ENCODE peak calls at places on chromosomes 7 and 10, in ten cellular contexts. Q is hepatocyte, U is neural progenitor cell, B is PC-3, M is mucosa of descending colon, V is breast epithelium, X is pancreas, N is HepG2, Z is SJSA1, T is fibroblast of lung. G is an unnamed sample.

GRCh38 chr10:64036996-64037666 is 515.9 kb downstream of the REEP3 start:
- DNase-seq in Q (no peak), U (no peak), B (no peak), M (peak; percentile 17), V (no peak), X (no peak), N (no peak), Z (no peak), T (no peak), G (no peak)

GRCh38 chr7:137943132-137943551 is 58.7 kb downstream of the CREB3L2 start:
- DNase-seq in Q (peak; percentile 58), U (no peak), B (no peak), M (no peak), V (no peak), X (no peak), N (peak; percentile 38), Z (no peak), T (peak; percentile 98), G (peak; percentile 97)

GRCh38 chr7:5596046-5596895 is 172.6 kb upstream of the TNRC18 start:
- DNase-seq in Q (peak; percentile 89), U (peak; percentile 51), B (peak; percentile 87), M (peak; percentile 66), V (peak; percentile 76), X (no peak), N (no peak), Z (peak; percentile 93), T (peak; percentile 92), G (peak; percentile 95)

GRCh38 chr7:150849204-150849775 is 3.0 kb upstream of the AOC1 start:
- DNase-seq in Q (no peak), U (no peak), B (no peak), M (no peak), V (no peak), X (no peak), N (no peak), Z (peak; percentile 27), T (no peak), G (no peak)

GRCh38 chr7:128080169-128080568 is 48.9 kb upstream of the LRRC4 start:
- DNase-seq in Q (no peak), U (no peak), B (no peak), M (no peak), V (no peak), X (no peak), N (no peak), Z (no peak), T (no peak), G (no peak)

GRCh38 chr7:1811850-1812692 is 142.0 kb downstream of the ELFN1 start:
- DNase-seq in Q (peak; percentile 46), U (peak; percentile 83), B (peak; percentile 6), M (no peak), V (peak; percentile 23), X (no peak), N (peak; percentile 42), Z (no peak), T (no peak), G (no peak)

GRCh38 chr10:101831169-101831811 is 12.3 kb downstream of the KCNIP2 start:
- DNase-seq in Q (no peak), U (no peak), B (no peak), M (no peak), V (no peak), X (no peak), N (no peak), Z (no peak), T (no peak), G (no peak)

GRCh38 chr7:91289633-91290260 is 25.5 kb downstream of the FZD1 start:
- DNase-seq in Q (no peak), U (no peak), B (no peak), M (no peak), V (no peak), X (no peak), N (no peak), Z (no peak), T (no peak), G (no peak)

GRCh38 chr7:115707236-115707635 is 323.3 kb downstream of the TFEC start:
- DNase-seq in Q (peak; percentile 28), U (peak; percentile 24), B (peak; percentile 63), M (peak; percentile 73), V (no peak), X (no peak), N (peak; percentile 30), Z (no peak), T (peak; percentile 16), G (peak; percentile 15)

GRCh38 chr7:11540271-11540761 is 291.7 kb downstream of the THSD7A start:
- DNase-seq in Q (peak; percentile 35), U (no peak), B (peak; percentile 52), M (no peak), V (no peak), X (no peak), N (no peak), Z (no peak), T (peak; percentile 23), G (peak; percentile 93)

GRCh38 chr10:93701903-93702277 is 502 bp downstream of the FRA10AC1 start:
- DNase-seq in Q (peak; percentile 19), U (no peak), B (peak; percentile 4), M (peak; percentile 18), V (peak; percentile 21), X (no peak), N (peak; percentile 7), Z (no peak), T (peak; percentile 54), G (peak; percentile 56)

GRCh38 chr10:123869015-123869414 is 22.6 kb downstream of the CPXM2 start:
- DNase-seq in Q (no peak), U (no peak), B (no peak), M (no peak), V (no peak), X (no peak), N (no peak), Z (no peak), T (no peak), G (no peak)

GRCh38 chr7:98217623-98218582 is 6.7 kb downstream of the BHLHA15 start:
- DNase-seq in Q (no peak), U (peak; percentile 75), B (no peak), M (no peak), V (no peak), X (peak; percentile 78), N (peak; percentile 38), Z (no peak), T (no peak), G (no peak)

GRCh38 chr10:12419279-12419847 is 70.0 kb downstream of the CAMK1D start:
- DNase-seq in Q (peak; percentile 73), U (no peak), B (peak; percentile 88), M (no peak), V (no peak), X (no peak), N (no peak), Z (peak; percentile 86), T (peak; percentile 91), G (peak; percentile 99)

GRCh38 chr10:27745719-27746363 is at the start of gene MKX:
- DNase-seq in Q (peak; percentile 69), U (peak; percentile 93), B (peak; percentile 20), M (peak; percentile 52), V (no peak), X (peak; percentile 46), N (no peak), Z (no peak), T (peak; percentile 65), G (peak; percentile 48)

GRCh38 chr7:159028456-159029401 is 115.9 kb downstream of the VIPR2 start:
- DNase-seq in Q (peak; percentile 3), U (no peak), B (no peak), M (no peak), V (peak; percentile 16), X (no peak), N (no peak), Z (peak; percentile 38), T (no peak), G (no peak)

GRCh38 chr7:39650676-39651075 is 27.3 kb downstream of the RALA start:
- DNase-seq in Q (no peak), U (no peak), B (no peak), M (no peak), V (no peak), X (no peak), N (no peak), Z (no peak), T (peak; percentile 78), G (peak; percentile 94)

GRCh38 chr7:54615545-54615944 is 73.4 kb downstream of the VSTM2A start:
- DNase-seq in Q (no peak), U (no peak), B (peak; percentile 15), M (no peak), V (no peak), X (no peak), N (no peak), Z (no peak), T (no peak), G (no peak)
- H3K4me3 ChIP-seq in Q (no peak overlapping the region), U (no peak overlapping the region), B (no peak overlapping the region), M (no peak overlapping the region), V (no peak overlapping the region), X (no peak overlapping the region), N (no peak overlapping the region), Z (no peak overlapping the region), T (no peak overlapping the region), G (no peak overlapping the region)

GRCh38 chr10:75431180-75432111 is at the start of gene LRMDA:
- DNase-seq in Q (peak; percentile 58), U (peak; percentile 65), B (peak; percentile 41), M (peak; percentile 51), V (no peak), X (peak; percentile 61), N (peak; percentile 83), Z (no peak), T (no peak), G (no peak)
- H3K4me3 ChIP-seq in Q (peak within 1 kb of the TSS; percentile 15), U (peak within 1 kb of the TSS; percentile 45), B (peak within 1 kb of the TSS; percentile 63), M (peak within 1 kb of the TSS; percentile 17), V (peak within 1 kb of the TSS; percentile 61), X (peak within 1 kb of the TSS; percentile 82), N (peak within 1 kb of the TSS; percentile 79), Z (peak within 1 kb of the TSS; percentile 12), T (peak within 1 kb of the TSS; percentile 46), G (peak within 1 kb of the TSS; percentile 47)

GRCh38 chr10:122853665-122854313 is 8.1 kb upstream of the CUZD1 start:
- DNase-seq in Q (no peak), U (no peak), B (peak; percentile 33), M (no peak), V (no peak), X (no peak), N (no peak), Z (no peak), T (peak; percentile 47), G (peak; percentile 59)
- H3K4me3 ChIP-seq in Q (no peak overlapping the region), U (no peak overlapping the region), B (peak overlapping the region; percentile 53), M (no peak overlapping the region), V (no peak overlapping the region), X (no peak overlapping the region), N (no peak overlapping the region), Z (no peak overlapping the region), T (no peak overlapping the region), G (no peak overlapping the region)

DNA sequence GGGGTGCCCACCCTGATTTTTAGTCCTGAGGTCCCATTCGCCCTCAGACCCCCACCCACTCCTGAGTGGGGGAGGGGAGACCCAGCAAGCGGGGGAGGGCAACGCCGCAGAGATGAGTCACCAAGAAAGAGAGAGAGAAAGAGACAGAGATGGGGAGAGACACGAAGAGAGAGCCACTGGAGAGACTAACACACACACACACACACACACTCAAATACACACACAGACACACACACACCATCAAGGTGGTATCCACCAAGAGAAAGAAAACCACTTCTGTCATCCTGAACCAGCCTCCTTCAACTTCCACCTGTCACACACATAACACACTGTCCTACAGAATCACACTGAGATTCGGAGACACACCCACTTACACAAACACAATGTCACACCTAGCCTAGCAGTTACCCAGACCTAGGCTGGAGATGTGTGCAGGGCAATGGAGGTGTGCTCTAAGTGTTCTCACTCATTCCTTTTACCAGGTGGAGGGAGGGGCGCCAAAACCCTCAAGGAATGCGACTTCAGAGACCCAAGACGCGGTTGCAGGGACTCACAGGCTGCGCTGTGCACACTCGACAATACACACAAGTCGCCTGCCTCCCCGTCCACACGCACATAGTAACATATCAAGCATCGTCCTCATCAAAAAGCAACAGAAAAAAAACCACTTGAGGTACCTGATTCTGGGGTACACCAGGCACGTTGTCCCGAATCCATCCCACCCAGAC is 3.9 kb upstream of the VGF start:
- DNase-seq in Q (no peak), U (no peak), B (no peak), M (no peak), V (no peak), X (no peak), N (no peak), Z (no peak), T (no peak), G (no peak)
- H3K4me3 ChIP-seq in Q (no peak overlapping the region), U (no peak overlapping the region), B (peak overlapping the region; percentile 41), M (no peak overlapping the region), V (no peak overlapping the region), X (no peak overlapping the region), N (no peak overlapping the region), Z (no peak overlapping the region), T (peak overlapping the region; percentile 4), G (peak overlapping the region; percentile 6)

G was measured in fibroblast of mammary gland.